ENCODE peak calls at places on chromosome 17, in six cellular contexts. W, H, A, B, U and O are unnamed samples.

GRCh38 chr17:74017461-74017860 is 186.0 kb upstream of the RPL38 start:
- DNase-seq in U (no peak), W (peak; percentile 54), B (no peak), A (no peak), H (no peak), O (no peak)

GRCh38 chr17:50479522-50480141 is 972 bp downstream of the RSAD1 start:
- DNase-seq in B (peak; percentile 97), H (peak; percentile 57), U (peak; percentile 79), W (peak; percentile 90), A (peak; percentile 84), O (peak; percentile 41)

GRCh38 chr17:27451906-27452305 is 4.3 kb upstream of the KSR1 start:
- DNase-seq in A (no peak), W (no peak), U (no peak), H (no peak), B (no peak), O (no peak)

GRCh38 chr17:73550561-73550960 is 93.7 kb downstream of the SDK2 start:
- DNase-seq in U (no peak), B (no peak), W (no peak), H (no peak), A (no peak), O (no peak)

GRCh38 chr17:18056214-18056613 is 17.0 kb downstream of the GID4 start:
- DNase-seq in A (no peak), H (no peak), B (no peak), W (no peak), U (no peak), O (no peak)

GRCh38 chr17:55117063-55117611 is 147.6 kb upstream of the HLF start:
- DNase-seq in A (no peak), U (no peak), H (no peak), B (no peak), W (no peak), O (no peak)

GRCh38 chr17:1007310-1008007 is 10.5 kb downstream of the TIMM22 start:
- DNase-seq in A (no peak), U (no peak), W (no peak), H (no peak), B (no peak), O (no peak)

GRCh38 chr17:50719924-50720805 is 762 bp downstream of the LUC7L3 start:
- DNase-seq in A (no peak), W (no peak), H (no peak), U (no peak), B (no peak), O (no peak)

GRCh38 chr17:7839199-7839889 is 5.3 kb downstream of the KDM6B start:
- DNase-seq in B (no peak), A (no peak), W (no peak), H (no peak), U (no peak), O (no peak)

GRCh38 chr17:74768763-74769114 is 7.4 kb downstream of the NAT9 start:
- DNase-seq in U (no peak), A (no peak), H (no peak), W (no peak), B (no peak), O (no peak)

GRCh38 chr17:79932446-79932845 is 93.2 kb upstream of the CBX4 start:
- DNase-seq in B (no peak), A (no peak), U (no peak), W (no peak), H (no peak), O (no peak)

GRCh38 chr17:79930077-79930785 is 91.0 kb upstream of the CBX4 start:
- DNase-seq in A (no peak), B (no peak), U (no peak), W (peak; percentile 88), H (no peak), O (no peak)

GRCh38 chr17:79929257-79930076 is 90.2 kb upstream of the CBX4 start:
- DNase-seq in A (no peak), H (no peak), U (no peak), W (peak; percentile 43), B (no peak), O (no peak)

GRCh38 chr17:79931517-79932309 is 92.5 kb upstream of the CBX4 start:
- DNase-seq in W (no peak), A (no peak), H (no peak), B (no peak), U (no peak), O (no peak)

GRCh38 chr17:79930786-79931516 is 91.7 kb upstream of the CBX4 start:
- DNase-seq in U (no peak), A (no peak), W (peak; percentile 46), B (no peak), H (no peak), O (no peak)
- H3K4me3 ChIP-seq in U (no peak overlapping the region), A (no peak overlapping the region), W (peak overlapping the region; percentile 68), B (no peak overlapping the region), H (peak overlapping the region; percentile 66), O (no peak overlapping the region)

GRCh38 chr17:12395733-12396354 is 269.8 kb upstream of the MYOCD start:
- DNase-seq in W (peak; percentile 49), H (no peak), B (peak; percentile 34), U (peak; percentile 34), A (no peak), O (no peak)
- TF ChIP-seq CTCF in W (peak; percentile 84), H (peak; percentile 57), B (peak; percentile 41), U (no peak), A (peak; percentile 20), O (peak; percentile 59)

GRCh38 chr17:38455288-38455915 is 27.1 kb downstream of the ARHGAP23 start:
- DNase-seq in H (no peak), U (no peak), W (peak; percentile 59), B (peak; percentile 4), A (no peak), O (no peak)
- H3K4me3 ChIP-seq in H (peak overlapping the region; percentile 57), U (no peak overlapping the region), W (no peak overlapping the region), B (no peak overlapping the region), A (peak overlapping the region; percentile 64), O (peak overlapping the region; percentile 55)

GRCh38 chr17:9001539-9001938 is 19.8 kb upstream of the NTN1 start:
- DNase-seq in A (no peak), W (no peak), U (no peak), H (no peak), B (no peak), O (no peak)

GRCh38 chr17:9004132-9004960 is 17.0 kb upstream of the NTN1 start:
- DNase-seq in W (peak; percentile 72), U (no peak), A (no peak), B (no peak), H (no peak), O (no peak)

GRCh38 chr17:9003355-9004131 is 17.8 kb upstream of the NTN1 start:
- DNase-seq in A (peak; percentile 31), B (no peak), U (no peak), W (peak; percentile 95), H (no peak), O (no peak)

GRCh38 chr17:9002236-9002609 is 19.1 kb upstream of the NTN1 start:
- DNase-seq in U (no peak), W (peak; percentile 63), B (no peak), H (no peak), A (no peak), O (no peak)

GRCh38 chr17:9002610-9003354 is 18.5 kb upstream of the NTN1 start:
- DNase-seq in H (no peak), A (no peak), W (peak; percentile 82), B (peak; percentile 75), U (no peak), O (no peak)
- TF ChIP-seq CTCF in H (peak; percentile 22), A (peak; percentile 16), W (peak; percentile 52), B (peak; percentile 36), U (no peak), O (peak; percentile 34)